ENCODE peak calls at places on chromosomes 3 and 15, in seven cellular contexts. One of them, this sample, is unnamed.

GRCh38 chr15:89157918-89158564 is 63.3 kb downstream of the RLBP1 start:
- DNase-seq in HT1080: no peak
- DNase-seq in HT-29: no peak
- DNase-seq in stimulated activated CD4-positive, alpha-beta T cell treated with anti-CD3 and anti-CD28 coated beads, TNF-alpha, amount 100 ng/mL, for 1 hour: no peak
- DNase-seq in stomach: no peak
- DNase-seq in tibial artery: no peak
- DNase-seq in RWPE1: no peak
- DNase-seq in this sample: no peak

GRCh38 chr15:68791431-68792283 is 29.0 kb downstream of the ANP32A start:
- DNase-seq in HT1080: no peak
- DNase-seq in HT-29: no peak
- DNase-seq in stimulated activated CD4-positive, alpha-beta T cell treated with anti-CD3 and anti-CD28 coated beads, TNF-alpha, amount 100 ng/mL, for 1 hour: peak
- DNase-seq in stomach: no peak
- DNase-seq in tibial artery: no peak
- DNase-seq in RWPE1: no peak
- DNase-seq in this sample: no peak

GRCh38 chr15:25710184-25710583 is 152.9 kb downstream of the ATP10A start:
- DNase-seq in HT1080: peak
- DNase-seq in HT-29: peak
- DNase-seq in stimulated activated CD4-positive, alpha-beta T cell treated with anti-CD3 and anti-CD28 coated beads, TNF-alpha, amount 100 ng/mL, for 1 hour: no peak
- DNase-seq in stomach: peak
- DNase-seq in tibial artery: peak
- DNase-seq in RWPE1: no peak
- DNase-seq in this sample: no peak

GRCh38 chr3:99896482-99896881 is 78.8 kb downstream of the CMSS1 start:
- DNase-seq in HT1080: peak
- DNase-seq in HT-29: no peak
- DNase-seq in stimulated activated CD4-positive, alpha-beta T cell treated with anti-CD3 and anti-CD28 coated beads, TNF-alpha, amount 100 ng/mL, for 1 hour: no peak
- DNase-seq in stomach: no peak
- DNase-seq in tibial artery: no peak
- DNase-seq in RWPE1: no peak
- DNase-seq in this sample: no peak

GRCh38 chr15:47293763-47294162 is 423.5 kb upstream of the SEMA6D start:
- DNase-seq in HT1080: peak
- DNase-seq in HT-29: no peak
- DNase-seq in stimulated activated CD4-positive, alpha-beta T cell treated with anti-CD3 and anti-CD28 coated beads, TNF-alpha, amount 100 ng/mL, for 1 hour: no peak
- DNase-seq in stomach: no peak
- DNase-seq in tibial artery: peak
- DNase-seq in RWPE1: no peak
- DNase-seq in this sample: no peak

GRCh38 chr15:87877114-87877810 is 379.3 kb downstream of the NTRK3 start:
- DNase-seq in HT1080: peak
- DNase-seq in HT-29: no peak
- DNase-seq in stimulated activated CD4-positive, alpha-beta T cell treated with anti-CD3 and anti-CD28 coated beads, TNF-alpha, amount 100 ng/mL, for 1 hour: no peak
- DNase-seq in stomach: no peak
- DNase-seq in tibial artery: no peak
- DNase-seq in RWPE1: no peak
- DNase-seq in this sample: no peak

GRCh38 chr3:46962427-46962826 is 14.1 kb downstream of the CCDC12 start:
- DNase-seq in HT1080: no peak
- DNase-seq in HT-29: no peak
- DNase-seq in stimulated activated CD4-positive, alpha-beta T cell treated with anti-CD3 and anti-CD28 coated beads, TNF-alpha, amount 100 ng/mL, for 1 hour: no peak
- DNase-seq in stomach: no peak
- DNase-seq in tibial artery: no peak
- DNase-seq in RWPE1: no peak
- DNase-seq in this sample: no peak

GRCh38 chr3:184262927-184263179 is 1.5 kb upstream of the CAMK2N2 start:
- DNase-seq in HT1080: no peak
- DNase-seq in HT-29: no peak
- DNase-seq in stimulated activated CD4-positive, alpha-beta T cell treated with anti-CD3 and anti-CD28 coated beads, TNF-alpha, amount 100 ng/mL, for 1 hour: no peak
- DNase-seq in stomach: no peak
- DNase-seq in tibial artery: no peak
- DNase-seq in RWPE1: no peak
- DNase-seq in this sample: no peak

GRCh38 chr15:99006146-99006545 is 1.4 kb downstream of the PGPEP1L start:
- DNase-seq in HT1080: no peak
- DNase-seq in HT-29: no peak
- DNase-seq in stimulated activated CD4-positive, alpha-beta T cell treated with anti-CD3 and anti-CD28 coated beads, TNF-alpha, amount 100 ng/mL, for 1 hour: no peak
- DNase-seq in stomach: no peak
- DNase-seq in tibial artery: no peak
- DNase-seq in RWPE1: no peak
- DNase-seq in this sample: no peak

GRCh38 chr3:126487151-126487771 is 11.6 kb upstream of the ZXDC start:
- DNase-seq in HT1080: peak
- DNase-seq in HT-29: no peak
- DNase-seq in stimulated activated CD4-positive, alpha-beta T cell treated with anti-CD3 and anti-CD28 coated beads, TNF-alpha, amount 100 ng/mL, for 1 hour: no peak
- DNase-seq in stomach: no peak
- DNase-seq in tibial artery: no peak
- DNase-seq in RWPE1: peak
- DNase-seq in this sample: no peak

GRCh38 chr3:136728918-136729317 is 23.3 kb downstream of the STAG1 start:
- DNase-seq in HT1080: peak
- DNase-seq in HT-29: no peak
- DNase-seq in stimulated activated CD4-positive, alpha-beta T cell treated with anti-CD3 and anti-CD28 coated beads, TNF-alpha, amount 100 ng/mL, for 1 hour: no peak
- DNase-seq in stomach: no peak
- DNase-seq in tibial artery: no peak
- DNase-seq in RWPE1: no peak
- DNase-seq in this sample: no peak

GRCh38 chr15:91412529-91412928 is 312.5 kb downstream of the SV2B start:
- DNase-seq in HT1080: no peak
- DNase-seq in HT-29: no peak
- DNase-seq in stimulated activated CD4-positive, alpha-beta T cell treated with anti-CD3 and anti-CD28 coated beads, TNF-alpha, amount 100 ng/mL, for 1 hour: no peak
- DNase-seq in stomach: no peak
- DNase-seq in tibial artery: no peak
- DNase-seq in RWPE1: no peak
- DNase-seq in this sample: no peak

GRCh38 chr15:64864080-64864479 is 22.4 kb downstream of the PLEKHO2 start:
- DNase-seq in HT1080: no peak
- DNase-seq in HT-29: no peak
- DNase-seq in stimulated activated CD4-positive, alpha-beta T cell treated with anti-CD3 and anti-CD28 coated beads, TNF-alpha, amount 100 ng/mL, for 1 hour: no peak
- DNase-seq in stomach: no peak
- DNase-seq in tibial artery: no peak
- DNase-seq in RWPE1: no peak
- DNase-seq in this sample: no peak

GRCh38 chr15:64146520-64146884 is 5.0 kb upstream of the SNX22 start:
- DNase-seq in HT1080: no peak
- DNase-seq in HT-29: no peak
- DNase-seq in stimulated activated CD4-positive, alpha-beta T cell treated with anti-CD3 and anti-CD28 coated beads, TNF-alpha, amount 100 ng/mL, for 1 hour: no peak
- DNase-seq in stomach: no peak
- DNase-seq in tibial artery: no peak
- DNase-seq in RWPE1: no peak
- DNase-seq in this sample: no peak

GRCh38 chr15:99435761-99436346 is 129.9 kb upstream of the MEF2A start:
- DNase-seq in HT1080: no peak
- DNase-seq in HT-29: no peak
- DNase-seq in stimulated activated CD4-positive, alpha-beta T cell treated with anti-CD3 and anti-CD28 coated beads, TNF-alpha, amount 100 ng/mL, for 1 hour: no peak
- DNase-seq in stomach: peak
- DNase-seq in tibial artery: no peak
- DNase-seq in RWPE1: no peak
- DNase-seq in this sample: no peak

GRCh38 chr3:9211155-9211950 is 38.1 kb downstream of the SRGAP3 start:
- DNase-seq in HT1080: peak
- DNase-seq in HT-29: no peak
- DNase-seq in stimulated activated CD4-positive, alpha-beta T cell treated with anti-CD3 and anti-CD28 coated beads, TNF-alpha, amount 100 ng/mL, for 1 hour: no peak
- DNase-seq in stomach: no peak
- DNase-seq in tibial artery: no peak
- DNase-seq in RWPE1: no peak
- DNase-seq in this sample: no peak

GRCh38 chr3:150135321-150135721 is 164.6 kb upstream of the PFN2 start:
- DNase-seq in HT1080: no peak
- DNase-seq in HT-29: no peak
- DNase-seq in stimulated activated CD4-positive, alpha-beta T cell treated with anti-CD3 and anti-CD28 coated beads, TNF-alpha, amount 100 ng/mL, for 1 hour: no peak
- DNase-seq in stomach: no peak
- DNase-seq in tibial artery: no peak
- DNase-seq in RWPE1: no peak
- DNase-seq in this sample: no peak

GRCh38 chr3:129608087-129608935 is 1.8 kb upstream of the PLXND1 start:
- DNase-seq in HT1080: peak
- DNase-seq in HT-29: no peak
- DNase-seq in stimulated activated CD4-positive, alpha-beta T cell treated with anti-CD3 and anti-CD28 coated beads, TNF-alpha, amount 100 ng/mL, for 1 hour: no peak
- DNase-seq in stomach: no peak
- DNase-seq in tibial artery: no peak
- DNase-seq in RWPE1: no peak
- DNase-seq in this sample: no peak

GRCh38 chr15:40769310-40770146 is at the start of gene C15orf62:
- DNase-seq in HT1080: peak
- DNase-seq in HT-29: peak
- DNase-seq in stimulated activated CD4-positive, alpha-beta T cell treated with anti-CD3 and anti-CD28 coated beads, TNF-alpha, amount 100 ng/mL, for 1 hour: no peak
- DNase-seq in stomach: peak
- DNase-seq in tibial artery: peak
- DNase-seq in RWPE1: peak
- DNase-seq in this sample: no peak

GRCh38 chr15:72685925-72686794 is at the start of the genes BBS4 and HIGD2B:
- DNase-seq in HT1080: peak
- DNase-seq in HT-29: peak
- DNase-seq in stimulated activated CD4-positive, alpha-beta T cell treated with anti-CD3 and anti-CD28 coated beads, TNF-alpha, amount 100 ng/mL, for 1 hour: peak
- DNase-seq in stomach: peak
- DNase-seq in tibial artery: peak
- DNase-seq in RWPE1: peak
- DNase-seq in this sample: no peak

GRCh38 chr15:74831813-74832495 is 5.5 kb downstream of the CPLX3 start:
- DNase-seq in HT1080: no peak
- DNase-seq in HT-29: no peak
- DNase-seq in stimulated activated CD4-positive, alpha-beta T cell treated with anti-CD3 and anti-CD28 coated beads, TNF-alpha, amount 100 ng/mL, for 1 hour: no peak
- DNase-seq in stomach: peak
- DNase-seq in tibial artery: no peak
- DNase-seq in RWPE1: no peak
- DNase-seq in this sample: no peak

GRCh38 chr15:69388259-69388658 is 25.9 kb upstream of the KIF23 start:
- DNase-seq in HT1080: no peak
- DNase-seq in HT-29: no peak
- DNase-seq in stimulated activated CD4-positive, alpha-beta T cell treated with anti-CD3 and anti-CD28 coated beads, TNF-alpha, amount 100 ng/mL, for 1 hour: no peak
- DNase-seq in stomach: no peak
- DNase-seq in tibial artery: no peak
- DNase-seq in RWPE1: peak
- DNase-seq in this sample: no peak

This sample was measured in NCI-H774.